ENCODE peak calls at places on chromosomes 11 and 22, in four cellular contexts. U is stimulated activated CD8-positive, alpha-beta memory T cell treated with anti-CD3 and anti-CD28 coated beads, Interleukin-12 subunit alpha, Interleukin-12 subunit beta, amount 100 ng/mL, for 4 hours; Y is GM18507; D is retinal pigment epithelial cell. E is an unnamed sample.

GRCh38 chr11:132427611-132428010 is 1057.2 kb downstream of the NTM start:
- DNase-seq in D (no peak), Y (no peak), U (no peak), E (no peak)

GRCh38 chr11:30322162-30322561 is 742 bp upstream of the ARL14EP start:
- DNase-seq in D (no peak), Y (no peak), U (no peak), E (no peak)

GRCh38 chr22:20106849-20107237 is 9.1 kb upstream of the RANBP1 start:
- DNase-seq in U (no peak), D (no peak), Y (no peak), E (no peak)

GRCh38 chr11:106447631-106448191 is 370.2 kb downstream of the AASDHPPT start:
- DNase-seq in Y (no peak), D (no peak), U (no peak), E (no peak)

GRCh38 chr11:32318071-32318815 is 117.1 kb downstream of the WT1 start:
- DNase-seq in U (no peak), D (no peak), Y (no peak), E (no peak)

GRCh38 chr22:40224702-40225101 is 47.0 kb downstream of the TNRC6B start:
- DNase-seq in Y (no peak), D (no peak), U (peak; percentile 23), E (no peak)

GRCh38 chr11:65793144-65793581 is 6.3 kb downstream of the OVOL1 start:
- DNase-seq in U (no peak), D (no peak), Y (no peak), E (no peak)

GRCh38 chr11:126992065-126992803 is 8.3 kb downstream of the KIRREL3 start:
- DNase-seq in D (peak; percentile 64), Y (no peak), U (no peak), E (no peak)

GRCh38 chr11:19738124-19738523 is 25.5 kb downstream of the NAV2 start:
- DNase-seq in Y (no peak), D (no peak), U (no peak), E (no peak)

GRCh38 chr11:19768197-19768596 is 55.6 kb downstream of the NAV2 start:
- DNase-seq in D (no peak), U (no peak), Y (no peak), E (no peak)

GRCh38 chr11:62842171-62842717 is 2.9 kb upstream of the WDR74 start:
- DNase-seq in Y (no peak), U (peak; percentile 17), D (no peak), E (no peak)

GRCh38 chr22:42353883-42354727 is 78.1 kb downstream of the NFAM1 start:
- DNase-seq in Y (no peak), U (no peak), D (no peak), E (no peak)

GRCh38 chr11:41201156-41201555 is 258.3 kb downstream of the LRRC4C start:
- DNase-seq in U (no peak), D (no peak), Y (no peak), E (no peak)

GRCh38 chr11:31254411-31254810 is 115.1 kb downstream of the DCDC1 start:
- DNase-seq in Y (no peak), D (no peak), U (no peak), E (no peak)

GRCh38 chr11:975824-976223 is 50.2 kb downstream of the AP2A2 start:
- DNase-seq in D (no peak), Y (no peak), U (no peak), E (no peak)

GRCh38 chr11:48043111-48043997 is 63.0 kb downstream of the PTPRJ start:
- DNase-seq in U (no peak), D (no peak), Y (no peak), E (no peak)